ENCODE peak calls at places on chromosomes 1 and 21, in ten cellular contexts. One of them, this sample, is unnamed.

GRCh38 chr1:22731924-22732522 is 21.4 kb downstream of the EPHB2 start:
- DNase-seq in upper lobe of right lung: no peak
- DNase-seq in neural progenitor cell: peak; percentile 50
- DNase-seq in K562: peak; percentile 56
- DNase-seq in heart left ventricle: no peak
- DNase-seq in pancreas: no peak
- DNase-seq in hepatocyte: no peak
- DNase-seq in CD8-positive, alpha-beta memory T cell: no peak
- DNase-seq in A549: no peak
- DNase-seq in left ventricle myocardium inferior: no peak
- DNase-seq in this sample: no peak

GRCh38 chr1:202713110-202713509 is 2.9 kb upstream of the SYT2 start:
- DNase-seq in upper lobe of right lung: no peak
- DNase-seq in neural progenitor cell: peak; percentile 35
- DNase-seq in K562: no peak
- DNase-seq in heart left ventricle: no peak
- DNase-seq in pancreas: no peak
- DNase-seq in hepatocyte: peak; percentile 14
- DNase-seq in CD8-positive, alpha-beta memory T cell: no peak
- DNase-seq in A549: peak; percentile 49
- DNase-seq in left ventricle myocardium inferior: no peak
- DNase-seq in this sample: no peak

GRCh38 chr1:236795757-236796719 is 946 bp downstream of the MTR start:
- DNase-seq in upper lobe of right lung: no peak
- DNase-seq in neural progenitor cell: peak; percentile 5
- DNase-seq in K562: peak; percentile 35
- DNase-seq in heart left ventricle: no peak
- DNase-seq in pancreas: no peak
- DNase-seq in hepatocyte: peak; percentile 66
- DNase-seq in CD8-positive, alpha-beta memory T cell: no peak
- DNase-seq in A549: no peak
- DNase-seq in left ventricle myocardium inferior: no peak
- DNase-seq in this sample: no peak

GRCh38 chr1:172662464-172663109 is 3.7 kb downstream of the FASLG start:
- DNase-seq in upper lobe of right lung: peak; percentile 68
- DNase-seq in neural progenitor cell: no peak
- DNase-seq in K562: peak; percentile 63
- DNase-seq in heart left ventricle: peak; percentile 20
- DNase-seq in pancreas: no peak
- DNase-seq in hepatocyte: no peak
- DNase-seq in CD8-positive, alpha-beta memory T cell: peak; percentile 89
- DNase-seq in A549: no peak
- DNase-seq in left ventricle myocardium inferior: peak; percentile 27
- DNase-seq in this sample: no peak

GRCh38 chr1:40820251-40820797 is 36.7 kb downstream of the KCNQ4 start:
- DNase-seq in upper lobe of right lung: no peak
- DNase-seq in neural progenitor cell: peak; percentile 58
- DNase-seq in K562: peak; percentile 73
- DNase-seq in heart left ventricle: no peak
- DNase-seq in pancreas: no peak
- DNase-seq in hepatocyte: no peak
- DNase-seq in CD8-positive, alpha-beta memory T cell: no peak
- DNase-seq in A549: no peak
- DNase-seq in left ventricle myocardium inferior: no peak
- DNase-seq in this sample: no peak

GRCh38 chr1:183945432-183946308 is 91.9 kb downstream of the COLGALT2 start:
- DNase-seq in upper lobe of right lung: no peak
- DNase-seq in neural progenitor cell: peak; percentile 88
- DNase-seq in K562: peak; percentile 64
- DNase-seq in heart left ventricle: no peak
- DNase-seq in pancreas: no peak
- DNase-seq in hepatocyte: no peak
- DNase-seq in CD8-positive, alpha-beta memory T cell: no peak
- DNase-seq in A549: no peak
- DNase-seq in left ventricle myocardium inferior: no peak
- DNase-seq in this sample: no peak

GRCh38 chr1:21220815-21221214 is 44.1 kb upstream of the EIF4G3 start:
- DNase-seq in upper lobe of right lung: no peak
- DNase-seq in neural progenitor cell: no peak
- DNase-seq in K562: no peak
- DNase-seq in heart left ventricle: no peak
- DNase-seq in pancreas: no peak
- DNase-seq in hepatocyte: no peak
- DNase-seq in CD8-positive, alpha-beta memory T cell: no peak
- DNase-seq in A549: no peak
- DNase-seq in left ventricle myocardium inferior: no peak
- DNase-seq in this sample: no peak

GRCh38 chr1:173802961-173803360 is 21.5 kb upstream of the DARS2 start:
- DNase-seq in upper lobe of right lung: no peak
- DNase-seq in neural progenitor cell: no peak
- DNase-seq in K562: no peak
- DNase-seq in heart left ventricle: no peak
- DNase-seq in pancreas: no peak
- DNase-seq in hepatocyte: no peak
- DNase-seq in CD8-positive, alpha-beta memory T cell: no peak
- DNase-seq in A549: no peak
- DNase-seq in left ventricle myocardium inferior: no peak
- DNase-seq in this sample: no peak

GRCh38 chr21:37916795-37917142 is 512 bp upstream of the KCNJ6 start:
- DNase-seq in upper lobe of right lung: no peak
- DNase-seq in neural progenitor cell: peak; percentile 85
- DNase-seq in K562: peak; percentile 59
- DNase-seq in heart left ventricle: no peak
- DNase-seq in pancreas: peak; percentile 67
- DNase-seq in hepatocyte: peak; percentile 53
- DNase-seq in CD8-positive, alpha-beta memory T cell: no peak
- DNase-seq in A549: peak; percentile 17
- DNase-seq in left ventricle myocardium inferior: no peak
- DNase-seq in this sample: no peak

DNA sequence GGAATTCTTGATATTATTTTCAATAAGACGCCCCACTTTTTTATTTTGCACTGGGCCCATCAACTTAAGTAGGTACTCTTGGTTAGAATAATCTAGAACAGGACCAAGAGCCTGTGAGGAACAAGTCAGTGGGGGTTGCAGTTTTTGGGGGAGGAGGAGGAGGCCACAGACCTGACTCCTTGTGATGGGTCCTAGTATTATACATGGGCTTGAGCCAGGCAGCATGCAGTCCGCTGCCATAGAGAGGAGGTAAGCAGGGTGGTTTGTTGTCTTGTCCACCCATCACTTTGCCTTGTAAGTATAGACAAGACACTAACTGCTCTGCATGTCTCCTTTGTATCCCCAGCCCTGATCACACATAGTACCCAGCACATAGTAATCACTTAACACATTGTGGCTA is 24.5 kb downstream of the ROR1 start:
- DNase-seq in upper lobe of right lung: no peak
- DNase-seq in neural progenitor cell: no peak
- DNase-seq in K562: no peak
- DNase-seq in heart left ventricle: no peak
- DNase-seq in pancreas: no peak
- DNase-seq in hepatocyte: no peak
- DNase-seq in CD8-positive, alpha-beta memory T cell: no peak
- DNase-seq in A549: no peak
- DNase-seq in left ventricle myocardium inferior: no peak
- DNase-seq in this sample: no peak
- H3K27ac ChIP-seq in upper lobe of right lung: no peak overlapping the region
- H3K27ac ChIP-seq in neural progenitor cell: no peak overlapping the region
- H3K27ac ChIP-seq in K562: no peak overlapping the region
- H3K27ac ChIP-seq in heart left ventricle: no peak overlapping the region
- H3K27ac ChIP-seq in pancreas: no peak overlapping the region
- H3K27ac ChIP-seq in hepatocyte: no peak overlapping the region
- H3K27ac ChIP-seq in CD8-positive, alpha-beta memory T cell: no peak overlapping the region
- H3K27ac ChIP-seq in A549: no peak overlapping the region
- H3K27ac ChIP-seq in left ventricle myocardium inferior: no peak overlapping the region
- H3K27ac ChIP-seq in this sample: no peak overlapping the region

DNA sequence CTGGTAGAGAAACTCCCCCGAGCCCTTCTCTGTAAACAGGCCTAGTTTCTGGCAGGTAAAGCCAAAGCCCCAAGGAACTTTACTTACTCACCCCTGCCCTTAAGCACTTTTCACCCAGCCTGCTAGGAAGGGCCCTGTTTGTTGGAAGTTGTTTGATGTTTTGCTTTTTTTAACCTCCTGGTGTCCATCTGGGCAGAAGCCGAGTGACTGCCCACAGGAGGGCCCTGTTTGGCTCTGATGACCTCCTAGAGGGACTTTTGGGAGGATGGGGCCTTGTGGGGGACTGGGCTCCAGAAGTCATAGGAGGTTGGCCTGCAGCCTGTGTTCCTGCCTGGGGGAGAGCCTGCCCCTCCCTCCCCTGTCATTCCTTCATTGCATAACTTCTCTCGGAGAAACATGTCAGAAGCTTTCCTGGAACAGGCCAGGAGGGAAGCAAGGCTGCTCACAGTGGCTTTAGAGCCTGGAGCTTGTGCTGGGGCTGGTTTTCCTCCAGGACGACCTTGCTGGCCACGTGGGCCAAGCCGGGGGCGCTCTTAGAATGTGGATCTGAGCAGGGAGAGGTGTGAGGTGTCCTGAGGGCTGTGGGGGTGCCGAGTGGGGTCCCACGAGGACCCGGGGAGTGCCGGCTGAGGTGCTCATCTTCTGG is 33.9 kb downstream of the COQ8A start:
- DNase-seq in upper lobe of right lung: no peak
- DNase-seq in neural progenitor cell: no peak
- DNase-seq in K562: no peak
- DNase-seq in heart left ventricle: no peak
- DNase-seq in pancreas: no peak
- DNase-seq in hepatocyte: peak; percentile 47
- DNase-seq in CD8-positive, alpha-beta memory T cell: no peak
- DNase-seq in A549: no peak
- DNase-seq in left ventricle myocardium inferior: peak; percentile 52
- DNase-seq in this sample: peak; percentile 85
- H3K4me1 ChIP-seq in upper lobe of right lung: peaks cover 22% of the 10 kb centered on the region
- H3K4me1 ChIP-seq in neural progenitor cell: peaks cover 30% of the 10 kb centered on the region
- H3K4me1 ChIP-seq in K562: peaks cover 6% of the 10 kb centered on the region
- H3K4me1 ChIP-seq in heart left ventricle: peaks cover 49% of the 10 kb centered on the region
- H3K4me1 ChIP-seq in pancreas: peaks cover 30% of the 10 kb centered on the region
- H3K4me1 ChIP-seq in hepatocyte: peaks cover 27% of the 10 kb centered on the region
- H3K4me1 ChIP-seq in CD8-positive, alpha-beta memory T cell: no peaks in the 10 kb centered on the region
- H3K4me1 ChIP-seq in A549: peaks cover 3% of the 10 kb centered on the region
- H3K4me1 ChIP-seq in left ventricle myocardium inferior: peaks cover 81% of the 10 kb centered on the region
- H3K4me1 ChIP-seq in this sample: peaks cover 82% of the 10 kb centered on the region

GRCh38 chr1:25795955-25796806 is 3.8 kb upstream of the SELENON start:
- DNase-seq in upper lobe of right lung: peak; percentile 82
- DNase-seq in neural progenitor cell: no peak
- DNase-seq in K562: no peak
- DNase-seq in heart left ventricle: no peak
- DNase-seq in pancreas: no peak
- DNase-seq in hepatocyte: no peak
- DNase-seq in CD8-positive, alpha-beta memory T cell: peak; percentile 54
- DNase-seq in A549: no peak
- DNase-seq in left ventricle myocardium inferior: no peak
- DNase-seq in this sample: peak; percentile 89

GRCh38 chr1:25798666-25799345 is 1.2 kb upstream of the SELENON start:
- DNase-seq in upper lobe of right lung: no peak
- DNase-seq in neural progenitor cell: no peak
- DNase-seq in K562: no peak
- DNase-seq in heart left ventricle: no peak
- DNase-seq in pancreas: no peak
- DNase-seq in hepatocyte: no peak
- DNase-seq in CD8-positive, alpha-beta memory T cell: no peak
- DNase-seq in A549: no peak
- DNase-seq in left ventricle myocardium inferior: no peak
- DNase-seq in this sample: no peak

GRCh38 chr1:25797939-25798338 is 2.1 kb upstream of the SELENON start:
- DNase-seq in upper lobe of right lung: peak; percentile 77
- DNase-seq in neural progenitor cell: peak; percentile 76
- DNase-seq in K562: peak; percentile 75
- DNase-seq in heart left ventricle: no peak
- DNase-seq in pancreas: no peak
- DNase-seq in hepatocyte: no peak
- DNase-seq in CD8-positive, alpha-beta memory T cell: no peak
- DNase-seq in A549: peak; percentile 60
- DNase-seq in left ventricle myocardium inferior: no peak
- DNase-seq in this sample: no peak

GRCh38 chr1:25795227-25795626 is 4.8 kb upstream of the SELENON start:
- DNase-seq in upper lobe of right lung: no peak
- DNase-seq in neural progenitor cell: no peak
- DNase-seq in K562: no peak
- DNase-seq in heart left ventricle: no peak
- DNase-seq in pancreas: no peak
- DNase-seq in hepatocyte: peak; percentile 55
- DNase-seq in CD8-positive, alpha-beta memory T cell: no peak
- DNase-seq in A549: no peak
- DNase-seq in left ventricle myocardium inferior: no peak
- DNase-seq in this sample: no peak

DNA sequence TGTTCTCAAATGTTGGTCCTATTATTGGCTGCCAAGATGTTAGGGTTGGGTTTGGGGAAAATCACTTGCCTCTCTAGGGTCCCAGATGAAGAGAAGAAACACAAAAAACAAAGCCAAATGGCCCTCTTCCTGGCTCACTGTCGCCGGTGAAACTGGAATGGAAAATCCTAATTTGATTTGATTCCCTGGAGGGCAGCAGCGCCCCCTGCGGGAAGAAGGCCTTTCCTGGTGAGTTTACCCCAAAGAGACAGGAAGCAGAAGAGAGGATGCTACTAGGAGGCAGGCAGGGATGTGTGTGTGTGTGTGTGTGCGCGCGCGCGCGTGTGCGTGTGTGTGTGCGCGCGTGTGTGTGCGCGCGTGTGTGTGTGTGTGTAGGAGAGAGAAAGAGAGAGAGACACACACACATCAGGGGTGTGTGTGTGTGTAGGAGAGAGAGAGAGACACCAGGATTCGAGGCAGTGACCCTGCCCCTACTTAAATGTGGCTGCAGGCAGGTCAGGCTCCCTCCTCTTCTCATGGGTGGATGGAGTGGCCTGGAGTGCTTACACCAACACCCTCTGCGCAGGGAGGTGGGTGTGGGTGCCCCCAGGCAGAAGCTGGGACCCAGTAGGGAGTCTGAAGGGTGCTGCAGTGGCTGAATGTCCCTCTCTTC is 3.1 kb upstream of the SELENON start:
- DNase-seq in upper lobe of right lung: peak; percentile 93
- DNase-seq in neural progenitor cell: peak; percentile 91
- DNase-seq in K562: peak; percentile 88
- DNase-seq in heart left ventricle: peak; percentile 82
- DNase-seq in pancreas: peak; percentile 99
- DNase-seq in hepatocyte: peak; percentile 91
- DNase-seq in CD8-positive, alpha-beta memory T cell: peak; percentile 74
- DNase-seq in A549: peak; percentile 36
- DNase-seq in left ventricle myocardium inferior: peak; percentile 87
- DNase-seq in this sample: peak; percentile 78
- H3K27ac ChIP-seq in upper lobe of right lung: peak overlapping the region; percentile 44
- H3K27ac ChIP-seq in neural progenitor cell: no peak overlapping the region
- H3K27ac ChIP-seq in K562: no peak overlapping the region
- H3K27ac ChIP-seq in heart left ventricle: peak overlapping the region; percentile 42
- H3K27ac ChIP-seq in pancreas: no peak overlapping the region
- H3K27ac ChIP-seq in hepatocyte: peak overlapping the region; percentile 89
- H3K27ac ChIP-seq in CD8-positive, alpha-beta memory T cell: peak overlapping the region; percentile 3
- H3K27ac ChIP-seq in A549: no peak overlapping the region
- H3K27ac ChIP-seq in left ventricle myocardium inferior: peak overlapping the region; percentile 66
- H3K27ac ChIP-seq in this sample: peak overlapping the region; percentile 88

DNA sequence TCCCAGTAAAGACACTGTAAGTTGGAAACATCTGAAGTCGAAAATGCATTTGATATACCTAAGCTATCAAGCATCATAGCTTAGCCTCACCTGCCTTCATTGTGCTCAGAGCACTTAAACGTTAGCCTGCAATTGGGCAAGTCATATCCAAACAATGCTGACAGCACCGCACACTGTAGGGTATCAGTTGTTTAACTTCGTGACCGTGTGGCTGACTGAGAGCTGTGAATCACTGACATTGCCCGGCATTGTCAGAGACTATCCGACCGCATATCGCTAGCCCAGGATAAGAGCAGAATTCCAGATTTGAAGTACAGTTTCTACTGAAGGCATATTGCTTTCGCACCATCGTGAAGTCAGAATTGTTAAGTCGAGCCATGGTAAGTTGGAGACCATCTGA is 41.5 kb downstream of the GALNT2 start:
- DNase-seq in upper lobe of right lung: no peak
- DNase-seq in neural progenitor cell: no peak
- DNase-seq in K562: no peak
- DNase-seq in heart left ventricle: no peak
- DNase-seq in pancreas: no peak
- DNase-seq in hepatocyte: no peak
- DNase-seq in CD8-positive, alpha-beta memory T cell: no peak
- DNase-seq in A549: no peak
- DNase-seq in left ventricle myocardium inferior: no peak
- DNase-seq in this sample: no peak
- H3K4me1 ChIP-seq in upper lobe of right lung: peaks cover 58% of the 10 kb centered on the region
- H3K4me1 ChIP-seq in neural progenitor cell: peaks cover 56% of the 10 kb centered on the region
- H3K4me1 ChIP-seq in K562: peaks cover 42% of the 10 kb centered on the region
- H3K4me1 ChIP-seq in heart left ventricle: peaks cover 52% of the 10 kb centered on the region
- H3K4me1 ChIP-seq in pancreas: peaks cover 53% of the 10 kb centered on the region
- H3K4me1 ChIP-seq in hepatocyte: peaks cover 66% of the 10 kb centered on the region
- H3K4me1 ChIP-seq in CD8-positive, alpha-beta memory T cell: peaks cover 34% of the 10 kb centered on the region
- H3K4me1 ChIP-seq in A549: peaks cover 79% of the 10 kb centered on the region
- H3K4me1 ChIP-seq in left ventricle myocardium inferior: peaks cover 67% of the 10 kb centered on the region
- H3K4me1 ChIP-seq in this sample: peaks cover 51% of the 10 kb centered on the region